ENCODE peak calls at places on chromosomes 4 and X, in seven cellular contexts. One of them, this sample, is unnamed.

GRCh38 chr4:87950516-87950915 is 25.0 kb upstream of the SPP1 start:
- DNase-seq in CD8-positive, alpha-beta memory T cell: no peak
- DNase-seq in AG09309: no peak
- DNase-seq in right lobe of liver: no peak
- DNase-seq in fibroblast of lung: no peak
- DNase-seq in neuronal stem cell: no peak
- DNase-seq in mesendoderm: no peak
- DNase-seq in this sample: no peak

GRCh38 chrX:110561036-110561435 is 202.4 kb downstream of the RTL9 start:
- DNase-seq in CD8-positive, alpha-beta memory T cell: no peak
- DNase-seq in AG09309: peak
- DNase-seq in right lobe of liver: no peak
- DNase-seq in fibroblast of lung: peak
- DNase-seq in neuronal stem cell: no peak
- DNase-seq in mesendoderm: no peak
- DNase-seq in this sample: no peak

GRCh38 chrX:14073561-14073960 is 43.9 kb upstream of the GEMIN8 start:
- DNase-seq in CD8-positive, alpha-beta memory T cell: no peak
- DNase-seq in AG09309: no peak
- DNase-seq in right lobe of liver: no peak
- DNase-seq in fibroblast of lung: peak
- DNase-seq in neuronal stem cell: no peak
- DNase-seq in mesendoderm: no peak
- DNase-seq in this sample: no peak

GRCh38 chr4:137981277-137981676 is 260.9 kb downstream of the SLC7A11 start:
- DNase-seq in CD8-positive, alpha-beta memory T cell: no peak
- DNase-seq in AG09309: no peak
- DNase-seq in right lobe of liver: no peak
- DNase-seq in fibroblast of lung: peak
- DNase-seq in neuronal stem cell: no peak
- DNase-seq in mesendoderm: peak
- DNase-seq in this sample: no peak

GRCh38 chr4:177419416-177419815 is 22.8 kb downstream of the AGA start:
- DNase-seq in CD8-positive, alpha-beta memory T cell: no peak
- DNase-seq in AG09309: no peak
- DNase-seq in right lobe of liver: no peak
- DNase-seq in fibroblast of lung: peak
- DNase-seq in neuronal stem cell: no peak
- DNase-seq in mesendoderm: no peak
- DNase-seq in this sample: no peak

GRCh38 chrX:13936804-13937203 is 92.9 kb downstream of the GEMIN8 start:
- DNase-seq in CD8-positive, alpha-beta memory T cell: no peak
- DNase-seq in AG09309: no peak
- DNase-seq in right lobe of liver: no peak
- DNase-seq in fibroblast of lung: no peak
- DNase-seq in neuronal stem cell: no peak
- DNase-seq in mesendoderm: no peak
- DNase-seq in this sample: no peak

GRCh38 chrX:13652256-13653021 is 502 bp upstream of the TCEANC start:
- DNase-seq in CD8-positive, alpha-beta memory T cell: no peak
- DNase-seq in AG09309: peak
- DNase-seq in right lobe of liver: no peak
- DNase-seq in fibroblast of lung: peak
- DNase-seq in neuronal stem cell: no peak
- DNase-seq in mesendoderm: no peak
- DNase-seq in this sample: no peak

GRCh38 chr4:59240030-59240429 is 1960.1 kb upstream of the ADGRL3 start:
- DNase-seq in CD8-positive, alpha-beta memory T cell: no peak
- DNase-seq in AG09309: no peak
- DNase-seq in right lobe of liver: no peak
- DNase-seq in fibroblast of lung: no peak
- DNase-seq in neuronal stem cell: no peak
- DNase-seq in mesendoderm: no peak
- DNase-seq in this sample: no peak

GRCh38 chr4:118811832-118812231 is 24.1 kb downstream of the SEC24D start:
- DNase-seq in CD8-positive, alpha-beta memory T cell: no peak
- DNase-seq in AG09309: no peak
- DNase-seq in right lobe of liver: no peak
- DNase-seq in fibroblast of lung: no peak
- DNase-seq in neuronal stem cell: no peak
- DNase-seq in mesendoderm: no peak
- DNase-seq in this sample: no peak

GRCh38 chr4:9832640-9833039 is 51.2 kb downstream of the DRD5 start:
- DNase-seq in CD8-positive, alpha-beta memory T cell: no peak
- DNase-seq in AG09309: no peak
- DNase-seq in right lobe of liver: no peak
- DNase-seq in fibroblast of lung: no peak
- DNase-seq in neuronal stem cell: no peak
- DNase-seq in mesendoderm: no peak
- DNase-seq in this sample: no peak

GRCh38 chr4:153112071-153112460 is 92.2 kb upstream of the TRIM2 start:
- DNase-seq in CD8-positive, alpha-beta memory T cell: no peak
- DNase-seq in AG09309: no peak
- DNase-seq in right lobe of liver: no peak
- DNase-seq in fibroblast of lung: no peak
- DNase-seq in neuronal stem cell: no peak
- DNase-seq in mesendoderm: no peak
- DNase-seq in this sample: no peak

GRCh38 chr4:48033825-48034413 is 17.3 kb downstream of the NIPAL1 start:
- DNase-seq in CD8-positive, alpha-beta memory T cell: peak
- DNase-seq in AG09309: no peak
- DNase-seq in right lobe of liver: no peak
- DNase-seq in fibroblast of lung: peak
- DNase-seq in neuronal stem cell: no peak
- DNase-seq in mesendoderm: peak
- DNase-seq in this sample: peak

GRCh38 chr4:36399762-36400353 is 118.4 kb downstream of the DTHD1 start:
- DNase-seq in CD8-positive, alpha-beta memory T cell: peak
- DNase-seq in AG09309: no peak
- DNase-seq in right lobe of liver: no peak
- DNase-seq in fibroblast of lung: peak
- DNase-seq in neuronal stem cell: no peak
- DNase-seq in mesendoderm: no peak
- DNase-seq in this sample: no peak

GRCh38 chrX:10620121-10620699 is at the start of gene MID1:
- DNase-seq in CD8-positive, alpha-beta memory T cell: no peak
- DNase-seq in AG09309: no peak
- DNase-seq in right lobe of liver: peak
- DNase-seq in fibroblast of lung: peak
- DNase-seq in neuronal stem cell: peak
- DNase-seq in mesendoderm: peak
- DNase-seq in this sample: peak

GRCh38 chr4:109915385-109916002 is 2.8 kb downstream of the EGF start:
- DNase-seq in CD8-positive, alpha-beta memory T cell: no peak
- DNase-seq in AG09309: no peak
- DNase-seq in right lobe of liver: no peak
- DNase-seq in fibroblast of lung: no peak
- DNase-seq in neuronal stem cell: no peak
- DNase-seq in mesendoderm: no peak
- DNase-seq in this sample: no peak

GRCh38 chr4:156476359-156476758 is 495.2 kb downstream of the PDGFC start:
- DNase-seq in CD8-positive, alpha-beta memory T cell: no peak
- DNase-seq in AG09309: peak
- DNase-seq in right lobe of liver: no peak
- DNase-seq in fibroblast of lung: peak
- DNase-seq in neuronal stem cell: no peak
- DNase-seq in mesendoderm: peak
- DNase-seq in this sample: no peak

GRCh38 chr4:3656441-3657376 is 109.5 kb upstream of the ADRA2C start:
- DNase-seq in CD8-positive, alpha-beta memory T cell: no peak
- DNase-seq in AG09309: no peak
- DNase-seq in right lobe of liver: no peak
- DNase-seq in fibroblast of lung: no peak
- DNase-seq in neuronal stem cell: no peak
- DNase-seq in mesendoderm: no peak
- DNase-seq in this sample: no peak

GRCh38 chr4:103050736-103051436 is 25.7 kb downstream of the SLC9B2 start:
- DNase-seq in CD8-positive, alpha-beta memory T cell: no peak
- DNase-seq in AG09309: no peak
- DNase-seq in right lobe of liver: no peak
- DNase-seq in fibroblast of lung: peak
- DNase-seq in neuronal stem cell: no peak
- DNase-seq in mesendoderm: no peak
- DNase-seq in this sample: no peak

GRCh38 chr4:152886201-152886600 is 49.9 kb upstream of the FHDC1 start:
- DNase-seq in CD8-positive, alpha-beta memory T cell: no peak
- DNase-seq in AG09309: no peak
- DNase-seq in right lobe of liver: no peak
- DNase-seq in fibroblast of lung: no peak
- DNase-seq in neuronal stem cell: no peak
- DNase-seq in mesendoderm: no peak
- DNase-seq in this sample: no peak

DNA sequence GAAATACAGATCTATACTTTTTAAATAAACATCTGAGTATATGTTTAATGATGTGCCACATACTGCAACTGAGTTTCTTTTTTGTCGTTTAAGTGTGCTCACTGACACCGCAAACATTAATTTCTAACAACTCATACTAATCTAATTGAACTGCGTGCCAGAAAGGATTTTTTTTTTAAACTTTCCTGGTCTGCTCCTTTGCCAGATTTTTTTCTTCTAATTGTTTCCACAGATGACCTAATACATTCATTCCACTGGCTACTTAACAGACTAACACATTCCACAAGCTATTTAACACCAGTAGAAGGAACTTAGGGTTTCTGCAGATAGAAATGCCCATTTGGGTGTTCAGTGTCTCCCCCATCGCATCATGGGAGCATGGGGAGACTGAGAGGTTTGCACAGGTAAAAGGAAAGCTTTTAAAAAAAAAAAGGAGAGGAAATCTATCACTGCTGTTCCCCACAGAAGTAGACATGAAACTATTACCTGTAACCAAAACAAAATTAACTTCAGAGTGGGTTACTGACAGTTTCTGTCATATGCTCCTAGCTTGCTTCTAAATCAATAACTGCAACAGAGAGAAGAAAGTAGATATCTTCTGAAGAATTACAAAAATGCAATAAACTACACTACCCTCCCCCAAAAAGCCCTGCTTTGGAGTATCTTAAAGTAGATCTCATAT is 31.6 kb downstream of the SH3KBP1 start:
- DNase-seq in CD8-positive, alpha-beta memory T cell: no peak
- DNase-seq in AG09309: no peak
- DNase-seq in right lobe of liver: no peak
- DNase-seq in fibroblast of lung: peak
- DNase-seq in neuronal stem cell: no peak
- DNase-seq in mesendoderm: peak
- DNase-seq in this sample: no peak
- H3K4me3 ChIP-seq in CD8-positive, alpha-beta memory T cell: no peak
- H3K4me3 ChIP-seq in AG09309: no peak
- H3K4me3 ChIP-seq in right lobe of liver: no peak
- H3K4me3 ChIP-seq in fibroblast of lung: no peak
- H3K4me3 ChIP-seq in neuronal stem cell: no peak
- H3K4me3 ChIP-seq in mesendoderm: no peak
- H3K4me3 ChIP-seq in this sample: no peak

GRCh38 chr4:128158894-128159293 is 97.8 kb downstream of the LARP1B start:
- DNase-seq in CD8-positive, alpha-beta memory T cell: no peak
- DNase-seq in AG09309: no peak
- DNase-seq in right lobe of liver: no peak
- DNase-seq in fibroblast of lung: no peak
- DNase-seq in neuronal stem cell: no peak
- DNase-seq in mesendoderm: no peak
- DNase-seq in this sample: no peak

GRCh38 chr4:128159967-128160366 is 98.9 kb downstream of the LARP1B start:
- DNase-seq in CD8-positive, alpha-beta memory T cell: no peak
- DNase-seq in AG09309: no peak
- DNase-seq in right lobe of liver: no peak
- DNase-seq in fibroblast of lung: peak
- DNase-seq in neuronal stem cell: no peak
- DNase-seq in mesendoderm: no peak
- DNase-seq in this sample: no peak

GRCh38 chr4:128163177-128164117 is 102.3 kb downstream of the LARP1B start:
- DNase-seq in CD8-positive, alpha-beta memory T cell: no peak
- DNase-seq in AG09309: peak
- DNase-seq in right lobe of liver: no peak
- DNase-seq in fibroblast of lung: peak
- DNase-seq in neuronal stem cell: no peak
- DNase-seq in mesendoderm: peak
- DNase-seq in this sample: no peak

GRCh38 chr4:128161138-128161537 is 100.0 kb downstream of the LARP1B start:
- DNase-seq in CD8-positive, alpha-beta memory T cell: no peak
- DNase-seq in AG09309: no peak
- DNase-seq in right lobe of liver: no peak
- DNase-seq in fibroblast of lung: no peak
- DNase-seq in neuronal stem cell: no peak
- DNase-seq in mesendoderm: peak
- DNase-seq in this sample: no peak

DNA sequence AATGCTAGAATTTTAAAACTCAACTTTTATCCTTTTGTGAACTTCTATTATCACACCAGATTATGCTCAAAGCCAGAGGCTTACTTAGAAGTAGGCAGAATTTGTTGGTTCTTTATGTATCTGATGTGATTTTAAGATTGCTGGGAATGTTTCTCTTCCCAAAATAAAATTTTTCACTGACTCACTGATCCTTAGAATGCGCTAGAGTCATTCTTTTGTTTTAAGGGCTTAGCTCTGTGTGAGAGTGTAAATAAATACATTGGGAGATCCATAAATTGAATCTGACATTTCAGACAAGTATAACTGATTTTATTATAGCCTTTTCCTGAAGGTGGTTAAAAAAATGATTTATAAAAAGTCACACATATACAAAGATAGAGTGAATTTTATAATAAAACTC is 101.3 kb downstream of the LARP1B start:
- DNase-seq in CD8-positive, alpha-beta memory T cell: no peak
- DNase-seq in AG09309: no peak
- DNase-seq in right lobe of liver: no peak
- DNase-seq in fibroblast of lung: peak
- DNase-seq in neuronal stem cell: no peak
- DNase-seq in mesendoderm: peak
- DNase-seq in this sample: no peak
- H3K4me3 ChIP-seq in CD8-positive, alpha-beta memory T cell: no peak
- H3K4me3 ChIP-seq in AG09309: no peak
- H3K4me3 ChIP-seq in right lobe of liver: no peak
- H3K4me3 ChIP-seq in fibroblast of lung: no peak
- H3K4me3 ChIP-seq in neuronal stem cell: no peak
- H3K4me3 ChIP-seq in mesendoderm: no peak
- H3K4me3 ChIP-seq in this sample: no peak

DNA sequence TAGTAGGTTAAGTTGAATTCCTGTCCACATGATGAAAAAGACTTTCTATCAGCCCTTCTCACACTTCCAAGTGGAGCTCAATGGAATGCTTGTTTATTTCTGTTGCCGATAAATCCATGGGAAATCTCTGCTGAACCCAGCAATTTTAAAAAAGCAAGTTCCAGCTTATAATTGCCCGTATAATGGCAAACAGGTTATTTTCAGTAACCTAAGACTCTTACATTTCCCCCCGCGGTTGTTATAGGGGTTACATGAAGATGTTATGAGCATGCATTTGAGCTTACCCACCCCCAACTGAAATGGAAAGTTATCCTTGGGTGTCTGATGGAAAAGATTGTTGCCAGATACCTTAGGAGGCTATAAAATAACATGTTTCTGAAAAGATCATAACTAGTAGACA is 136.2 kb downstream of the PALLD start:
- DNase-seq in CD8-positive, alpha-beta memory T cell: no peak
- DNase-seq in AG09309: no peak
- DNase-seq in right lobe of liver: no peak
- DNase-seq in fibroblast of lung: peak
- DNase-seq in neuronal stem cell: no peak
- DNase-seq in mesendoderm: no peak
- DNase-seq in this sample: no peak
- H3K4me3 ChIP-seq in CD8-positive, alpha-beta memory T cell: no peak
- H3K4me3 ChIP-seq in AG09309: no peak
- H3K4me3 ChIP-seq in right lobe of liver: no peak
- H3K4me3 ChIP-seq in fibroblast of lung: no peak
- H3K4me3 ChIP-seq in neuronal stem cell: peak
- H3K4me3 ChIP-seq in mesendoderm: no peak
- H3K4me3 ChIP-seq in this sample: no peak

GRCh38 chrX:16946971-16947562 is 609 bp downstream of the REPS2 start:
- DNase-seq in CD8-positive, alpha-beta memory T cell: no peak
- DNase-seq in AG09309: no peak
- DNase-seq in right lobe of liver: peak
- DNase-seq in fibroblast of lung: no peak
- DNase-seq in neuronal stem cell: no peak
- DNase-seq in mesendoderm: no peak
- DNase-seq in this sample: peak
- H3K4me3 ChIP-seq in CD8-positive, alpha-beta memory T cell: peak
- H3K4me3 ChIP-seq in AG09309: peak
- H3K4me3 ChIP-seq in right lobe of liver: peak
- H3K4me3 ChIP-seq in fibroblast of lung: peak
- H3K4me3 ChIP-seq in neuronal stem cell: peak
- H3K4me3 ChIP-seq in mesendoderm: no peak
- H3K4me3 ChIP-seq in this sample: peak

This sample was measured in mucosa of descending colon.